ENCODE peak calls at places on chromosomes 4 and X, in nine cellular contexts. G is PC-9; B is stimulated activated CD4-positive, alpha-beta T cell treated with anti-CD3 and anti-CD28 coated beads, Interleukin-12 subunit alpha, Interleukin-12 subunit beta, amount 100 ng/mL, for 4 hours; I is activated CD8-positive, alpha-beta T cell treated with anti-CD3 and anti-CD28 coated beads, Interleukin-2, amount 10 ng/mL, durations not matched to agents 7 days and 5 days; X is bronchial epithelial cell; P is neural crest cell; V is iris pigment epithelial cell; O is right cardiac atrium; Y is effector CD4-positive, alpha-beta T cell. S is an unnamed sample.

GRCh38 chrX:68837119-68837518 is 8.3 kb downstream of the EFNB1 start:
- DNase-seq in G (no peak), B (no peak), I (no peak), X (no peak), P (no peak), V (no peak), O (no peak), Y (no peak), S (no peak)

GRCh38 chrX:13868481-13869040 is 51.7 kb upstream of the GPM6B start:
- DNase-seq in G (no peak), B (no peak), I (no peak), X (peak), P (no peak), V (peak), O (no peak), Y (no peak), S (no peak)

GRCh38 chr4:185966549-185966948 is 102.4 kb upstream of the TLR3 start:
- DNase-seq in G (peak), B (no peak), I (no peak), X (no peak), P (no peak), V (no peak), O (no peak), Y (no peak), S (no peak)

GRCh38 chr4:139753686-139754085 is 88.1 kb downstream of the MGST2 start:
- DNase-seq in G (no peak), B (no peak), I (no peak), X (no peak), P (no peak), V (no peak), O (no peak), Y (no peak), S (no peak)

GRCh38 chr4:176762661-176763308 is 29.9 kb downstream of the VEGFC start:
- DNase-seq in G (no peak), B (no peak), I (no peak), X (no peak), P (no peak), V (no peak), O (no peak), Y (no peak), S (no peak)

GRCh38 chr4:152357206-152357605 is 178.7 kb downstream of the FBXW7 start:
- DNase-seq in G (no peak), B (no peak), I (no peak), X (peak), P (no peak), V (peak), O (peak), Y (no peak), S (no peak)

GRCh38 chrX:104270916-104271512 is 16.3 kb upstream of the ESX1 start:
- DNase-seq in G (peak), B (no peak), I (peak), X (peak), P (peak), V (peak), O (peak), Y (no peak), S (peak)

GRCh38 chrX:2466876-2467656 is 33.7 kb downstream of the DHRSX start:
- DNase-seq in G (no peak), B (no peak), I (no peak), X (no peak), P (no peak), V (peak), O (no peak), Y (no peak), S (no peak)

GRCh38 chrX:19673334-19674040 is 158.2 kb upstream of the MAP3K15 start:
- DNase-seq in G (peak), B (no peak), I (no peak), X (peak), P (no peak), V (peak), O (peak), Y (no peak), S (peak)

GRCh38 chr4:101282076-101282844 is 65.1 kb downstream of the PPP3CA start:
- DNase-seq in G (no peak), B (peak), I (peak), X (no peak), P (no peak), V (no peak), O (no peak), Y (no peak), S (peak)

GRCh38 chr4:154720618-154721267 is 23.1 kb upstream of the LRAT start:
- DNase-seq in G (no peak), B (no peak), I (no peak), X (peak), P (no peak), V (no peak), O (no peak), Y (no peak), S (no peak)

GRCh38 chrX:70485466-70485865 is 40.8 kb downstream of the DLG3 start:
- DNase-seq in G (no peak), B (no peak), I (no peak), X (peak), P (no peak), V (no peak), O (no peak), Y (no peak), S (no peak)

GRCh38 chr4:138162259-138162658 is 79.9 kb downstream of the SLC7A11 start:
- DNase-seq in G (no peak), B (no peak), I (no peak), X (peak), P (no peak), V (no peak), O (no peak), Y (no peak), S (no peak)

GRCh38 chrX:11566814-11567213 is 98.9 kb downstream of the ARHGAP6 start:
- DNase-seq in G (no peak), B (no peak), I (no peak), X (no peak), P (no peak), V (no peak), O (no peak), Y (no peak), S (no peak)

GRCh38 chr4:67087897-67088296 is 457.4 kb downstream of the CENPC start:
- DNase-seq in G (peak), B (peak), I (peak), X (peak), P (peak), V (peak), O (peak), Y (no peak), S (peak)